ENCODE peak calls at places on chromosomes 16 and 17, in seven cellular contexts. T, O, E, R, A, I and F are unnamed samples.
A peak's percentile ranks its signal among the peaks of the same experiment; 100 is the strongest.

GRCh38 chr16:46830417-46830901 is 521 bp downstream of the C16orf87 start:
- DNase-seq in T (no peak), O (peak; percentile 24), E (no peak), R (peak; percentile 80), A (no peak), I (no peak), F (no peak)

GRCh38 chr17:80071116-80071980 is 30.0 kb upstream of the GAA start:
- DNase-seq in T (no peak), O (peak; percentile 54), E (no peak), R (no peak), A (peak; percentile 35), I (no peak), F (peak; percentile 18)

GRCh38 chr17:57705921-57706695 is 39.0 kb downstream of the CCDC182 start:
- DNase-seq in T (no peak), O (peak; percentile 66), E (no peak), R (no peak), A (no peak), I (no peak), F (no peak)

GRCh38 chr17:82300707-82301270 is 16.6 kb downstream of the CD7 start:
- DNase-seq in T (no peak), O (peak; percentile 50), E (no peak), R (peak; percentile 85), A (no peak), I (no peak), F (no peak)

GRCh38 chr16:84643180-84643583 is 5.1 kb upstream of the KLHL36 start:
- DNase-seq in T (peak; percentile 58), O (peak; percentile 77), E (peak; percentile 71), R (peak; percentile 69), A (peak; percentile 72), I (no peak), F (no peak)

GRCh38 chr16:76639685-76640289 is 362.6 kb downstream of the CNTNAP4 start:
- DNase-seq in T (no peak), O (no peak), E (no peak), R (no peak), A (no peak), I (no peak), F (no peak)

GRCh38 chr17:67359960-67360817 is 6.2 kb downstream of the PSMD12 start:
- DNase-seq in T (no peak), O (no peak), E (no peak), R (no peak), A (no peak), I (no peak), F (no peak)

GRCh38 chr16:24540575-24541240 is 1.3 kb downstream of the RBBP6 start:
- DNase-seq in T (no peak), O (peak; percentile 20), E (no peak), R (no peak), A (no peak), I (no peak), F (no peak)

GRCh38 chr17:32894245-32894644 is 17.3 kb upstream of the MYO1D start:
- DNase-seq in T (no peak), O (no peak), E (no peak), R (no peak), A (no peak), I (no peak), F (no peak)

GRCh38 chr16:64240586-64240985 is 881.3 kb downstream of the CDH11 start:
- DNase-seq in T (no peak), O (no peak), E (no peak), R (no peak), A (no peak), I (no peak), F (no peak)

GRCh38 chr17:72193395-72194106 is 72.7 kb downstream of the SOX9 start:
- DNase-seq in T (peak; percentile 18), O (no peak), E (no peak), R (no peak), A (no peak), I (no peak), F (no peak)

GRCh38 chr17:27413295-27413694 is 43.0 kb upstream of the KSR1 start:
- DNase-seq in T (no peak), O (no peak), E (no peak), R (no peak), A (no peak), I (no peak), F (no peak)

GRCh38 chr17:56593741-56594527 is 435 bp downstream of the NOG start:
- DNase-seq in T (peak; percentile 26), O (peak; percentile 59), E (no peak), R (peak; percentile 85), A (no peak), I (no peak), F (peak; percentile 53)

GRCh38 chr17:35242805-35243458 is at the start of gene SLFN5:
- DNase-seq in T (peak; percentile 93), O (peak; percentile 98), E (peak; percentile 87), R (peak; percentile 97), A (peak; percentile 95), I (peak; percentile 87), F (peak; percentile 84)

GRCh38 chr17:35242158-35242804 is 591 bp upstream of the SLFN5 start:
- DNase-seq in T (peak; percentile 39), O (peak; percentile 83), E (no peak), R (peak; percentile 89), A (peak; percentile 18), I (peak; percentile 70), F (no peak)

GRCh38 chr17:35240861-35241260 is 2.0 kb upstream of the SLFN5 start:
- DNase-seq in T (no peak), O (no peak), E (no peak), R (no peak), A (no peak), I (no peak), F (no peak)

GRCh38 chr17:35239823-35240222 is 3.0 kb upstream of the SLFN5 start:
- DNase-seq in T (no peak), O (no peak), E (no peak), R (no peak), A (no peak), I (no peak), F (no peak)

DNA sequence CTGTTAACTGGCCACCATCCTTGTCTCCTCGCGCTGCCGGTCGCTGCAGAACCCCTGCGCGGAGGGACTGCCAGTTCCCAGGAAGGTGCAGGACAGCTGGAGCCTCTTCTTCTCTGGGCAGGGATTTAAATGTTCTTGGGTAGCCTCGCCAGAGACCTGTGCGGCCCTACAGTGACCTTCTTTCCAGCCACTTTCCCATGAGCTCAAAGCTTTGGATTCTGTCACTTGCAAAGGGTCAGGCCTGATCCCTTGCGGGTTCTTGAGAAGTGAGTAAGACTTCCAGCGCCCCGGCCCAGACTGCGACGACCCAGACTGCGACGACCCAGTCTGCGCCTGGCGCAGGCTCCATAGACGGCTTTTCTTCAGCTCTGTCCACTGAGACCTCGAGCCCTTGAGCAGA is 1.4 kb upstream of the SLFN5 start:
- DNase-seq in T (no peak), O (no peak), E (no peak), R (no peak), A (no peak), I (no peak), F (no peak)
- H3K27ac ChIP-seq in T (no peak overlapping the region), O (peak overlapping the region; percentile 90), E (no peak overlapping the region), R (peak overlapping the region; percentile 99), A (peak overlapping the region; percentile 96), I (peak overlapping the region; percentile 94), F (no peak overlapping the region)

GRCh38 chr16:11511328-11511727 is 75.4 kb downstream of the LITAF start:
- DNase-seq in T (no peak), O (no peak), E (no peak), R (no peak), A (no peak), I (no peak), F (no peak)

GRCh38 chr16:11507991-11508390 is 78.7 kb downstream of the LITAF start:
- DNase-seq in T (no peak), O (no peak), E (no peak), R (no peak), A (no peak), I (no peak), F (no peak)

GRCh38 chr16:11514283-11514682 is 72.4 kb downstream of the LITAF start:
- DNase-seq in T (no peak), O (no peak), E (no peak), R (peak; percentile 60), A (no peak), I (no peak), F (no peak)

GRCh38 chr16:11510178-11510973 is 76.3 kb downstream of the LITAF start:
- DNase-seq in T (no peak), O (no peak), E (no peak), R (no peak), A (no peak), I (no peak), F (no peak)

DNA sequence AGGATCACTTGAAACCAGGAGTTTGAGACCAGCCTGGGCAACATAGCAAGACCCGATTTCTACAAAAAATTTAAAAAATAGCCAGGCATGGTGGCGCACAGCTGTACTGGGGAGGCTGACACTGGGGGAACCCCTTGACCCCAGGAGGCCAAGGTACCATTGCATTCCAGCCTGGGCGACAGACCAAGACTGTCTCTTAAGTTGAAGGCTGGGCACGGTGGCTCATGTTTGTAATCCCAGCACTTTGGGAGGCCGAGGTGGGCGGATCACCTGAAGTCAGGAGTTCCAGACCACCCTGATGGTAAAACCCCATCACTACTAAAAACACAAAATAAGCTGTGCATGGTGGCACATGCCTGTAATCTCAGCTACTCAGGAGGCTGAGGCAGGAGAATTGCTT is 74.9 kb downstream of the LITAF start:
- DNase-seq in T (no peak), O (no peak), E (no peak), R (no peak), A (no peak), I (no peak), F (no peak)
- H3K27ac ChIP-seq in T (no peak overlapping the region), O (no peak overlapping the region), E (no peak overlapping the region), R (no peak overlapping the region), A (no peak overlapping the region), I (no peak overlapping the region), F (no peak overlapping the region)

DNA sequence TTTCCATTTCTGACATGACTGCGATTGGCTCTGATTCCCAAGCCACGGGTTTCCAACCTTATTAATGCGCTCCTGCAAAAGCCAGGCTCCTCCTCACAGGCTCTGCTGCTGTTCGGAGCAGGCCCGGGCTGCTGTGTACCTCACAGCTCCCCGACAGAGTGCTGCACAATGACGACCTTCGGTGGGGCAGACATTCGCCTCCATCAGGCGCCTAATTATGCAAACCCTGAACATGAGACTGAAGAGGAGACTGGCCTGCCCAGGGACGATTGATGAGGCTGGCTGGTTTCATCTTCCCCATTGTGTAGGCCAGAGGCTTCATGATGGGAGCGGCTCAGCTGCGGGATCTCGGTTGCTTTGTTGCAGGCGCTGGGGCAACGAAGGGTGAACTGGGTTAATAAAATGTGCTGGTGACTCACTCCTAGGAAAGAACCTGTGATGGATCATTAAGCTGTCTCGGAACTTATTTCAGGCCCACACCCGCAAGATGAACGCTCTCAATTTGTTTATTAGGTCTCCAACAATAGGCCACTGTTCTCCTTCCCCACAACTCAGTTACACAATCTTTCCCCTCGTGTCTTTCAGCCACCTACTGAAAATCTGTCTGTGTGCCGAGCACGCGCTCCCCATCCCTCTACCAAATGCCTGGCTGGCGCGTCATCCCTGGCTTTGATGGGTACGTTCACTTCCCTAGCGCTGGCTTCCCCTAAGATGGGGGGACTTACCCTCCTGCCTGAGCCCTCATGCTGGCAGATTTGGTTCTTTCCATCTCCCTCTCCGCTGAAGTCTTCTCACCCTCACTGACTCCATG is 27.2 kb upstream of the TOB1 start:
- DNase-seq in T (no peak), O (peak; percentile 86), E (no peak), R (no peak), A (peak; percentile 72), I (no peak), F (peak; percentile 92)
- H3K27ac ChIP-seq in T (no peak overlapping the region), O (peak overlapping the region; percentile 61), E (no peak overlapping the region), R (no peak overlapping the region), A (peak overlapping the region; percentile 94), I (no peak overlapping the region), F (peak overlapping the region; percentile 98)

DNA sequence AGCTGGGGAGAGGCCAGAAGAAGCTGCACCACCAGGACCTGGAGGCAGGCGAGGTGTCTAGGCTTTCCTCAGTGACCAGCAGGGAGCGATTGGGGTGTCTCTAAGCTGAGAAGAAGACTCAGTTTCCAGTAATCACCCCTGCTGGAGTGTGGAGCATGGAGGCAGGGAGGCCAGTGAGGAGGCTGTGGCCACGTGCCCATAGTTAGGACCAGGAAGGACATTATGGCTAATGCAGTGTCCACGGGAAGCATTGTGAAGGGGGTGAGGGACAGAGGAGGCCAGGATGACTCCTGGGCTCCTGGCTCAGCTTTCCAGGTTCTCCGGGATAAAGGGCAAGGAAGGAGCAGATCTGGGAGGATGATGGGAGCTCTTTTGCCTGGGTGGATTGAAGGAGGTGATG is 5.7 kb downstream of the KRT13 start:
- DNase-seq in T (no peak), O (no peak), E (no peak), R (no peak), A (no peak), I (no peak), F (no peak)
- H3K27ac ChIP-seq in T (no peak overlapping the region), O (no peak overlapping the region), E (no peak overlapping the region), R (no peak overlapping the region), A (no peak overlapping the region), I (no peak overlapping the region), F (no peak overlapping the region)